ENCODE peak calls at places on chromosomes 6 and 20, in eight cellular contexts. One of them, this sample, is unnamed.

GRCh38 chr6:124679392-124679791 is 282.8 kb upstream of the RNF217 start:
- DNase-seq in tibial artery: no peak
- DNase-seq in fibroblast of lung: peak; percentile 62
- DNase-seq in heart right ventricle: no peak
- DNase-seq in kidney epithelial cell: no peak
- DNase-seq in spleen: no peak
- DNase-seq in left lung: no peak
- DNase-seq in A549: no peak
- DNase-seq in this sample: no peak

GRCh38 chr6:5302220-5302946 is 41.1 kb downstream of the FARS2 start:
- DNase-seq in fibroblast of lung: peak; percentile 5
- DNase-seq in left lung: no peak
- DNase-seq in heart right ventricle: no peak
- DNase-seq in spleen: no peak
- DNase-seq in kidney epithelial cell: no peak
- DNase-seq in tibial artery: no peak
- DNase-seq in A549: no peak
- DNase-seq in this sample: no peak

GRCh38 chr6:8664700-8665099 is 229.4 kb upstream of the SLC35B3 start:
- DNase-seq in tibial artery: no peak
- DNase-seq in A549: no peak
- DNase-seq in heart right ventricle: no peak
- DNase-seq in left lung: no peak
- DNase-seq in spleen: no peak
- DNase-seq in fibroblast of lung: no peak
- DNase-seq in kidney epithelial cell: no peak
- DNase-seq in this sample: no peak

GRCh38 chr20:17614176-17614811 is 44.4 kb downstream of the DSTN start:
- DNase-seq in fibroblast of lung: peak; percentile 33
- DNase-seq in kidney epithelial cell: no peak
- DNase-seq in tibial artery: peak; percentile 83
- DNase-seq in left lung: peak; percentile 29
- DNase-seq in spleen: peak; percentile 77
- DNase-seq in A549: no peak
- DNase-seq in heart right ventricle: peak; percentile 83
- DNase-seq in this sample: no peak

GRCh38 chr20:40276291-40276690 is 412.7 kb downstream of the MAFB start:
- DNase-seq in fibroblast of lung: no peak
- DNase-seq in tibial artery: peak; percentile 69
- DNase-seq in A549: no peak
- DNase-seq in left lung: no peak
- DNase-seq in kidney epithelial cell: no peak
- DNase-seq in spleen: no peak
- DNase-seq in heart right ventricle: no peak
- DNase-seq in this sample: no peak

GRCh38 chr20:3446779-3447178 is 24.0 kb upstream of the ATRN start:
- DNase-seq in spleen: no peak
- DNase-seq in heart right ventricle: no peak
- DNase-seq in kidney epithelial cell: no peak
- DNase-seq in fibroblast of lung: no peak
- DNase-seq in tibial artery: no peak
- DNase-seq in left lung: no peak
- DNase-seq in A549: no peak
- DNase-seq in this sample: no peak

GRCh38 chr6:105424177-105424783 is 21.4 kb upstream of the PREP start:
- DNase-seq in A549: peak; percentile 31
- DNase-seq in spleen: no peak
- DNase-seq in heart right ventricle: peak; percentile 19
- DNase-seq in tibial artery: peak; percentile 28
- DNase-seq in left lung: no peak
- DNase-seq in fibroblast of lung: peak; percentile 42
- DNase-seq in kidney epithelial cell: no peak
- DNase-seq in this sample: no peak

GRCh38 chr6:140174509-140174908 is 800.1 kb upstream of the CITED2 start:
- DNase-seq in A549: peak; percentile 10
- DNase-seq in fibroblast of lung: peak; percentile 95
- DNase-seq in kidney epithelial cell: peak; percentile 51
- DNase-seq in tibial artery: no peak
- DNase-seq in spleen: no peak
- DNase-seq in heart right ventricle: no peak
- DNase-seq in left lung: no peak
- DNase-seq in this sample: peak; percentile 90

GRCh38 chr6:26342106-26342999 is 22.6 kb upstream of the BTN3A2 start:
- DNase-seq in fibroblast of lung: peak; percentile 56
- DNase-seq in A549: no peak
- DNase-seq in spleen: no peak
- DNase-seq in tibial artery: no peak
- DNase-seq in left lung: no peak
- DNase-seq in kidney epithelial cell: no peak
- DNase-seq in heart right ventricle: no peak
- DNase-seq in this sample: no peak

GRCh38 chr20:46220808-46221207 is 87.5 kb downstream of the CDH22 start:
- DNase-seq in spleen: no peak
- DNase-seq in A549: no peak
- DNase-seq in left lung: no peak
- DNase-seq in tibial artery: no peak
- DNase-seq in heart right ventricle: peak; percentile 18
- DNase-seq in kidney epithelial cell: peak; percentile 2
- DNase-seq in fibroblast of lung: no peak
- DNase-seq in this sample: no peak

GRCh38 chr20:56698749-56699148 is 69.6 kb downstream of the TFAP2C start:
- DNase-seq in kidney epithelial cell: no peak
- DNase-seq in left lung: no peak
- DNase-seq in heart right ventricle: no peak
- DNase-seq in fibroblast of lung: no peak
- DNase-seq in tibial artery: no peak
- DNase-seq in A549: no peak
- DNase-seq in spleen: no peak
- DNase-seq in this sample: no peak
- TF ChIP-seq CTCF in kidney epithelial cell: no peak
- TF ChIP-seq CTCF in left lung: no peak
- TF ChIP-seq CTCF in heart right ventricle: no peak
- TF ChIP-seq CTCF in fibroblast of lung: no peak
- TF ChIP-seq CTCF in tibial artery: no peak
- TF ChIP-seq CTCF in A549: no peak
- TF ChIP-seq CTCF in spleen: no peak
- TF ChIP-seq CTCF in this sample: no peak

DNA sequence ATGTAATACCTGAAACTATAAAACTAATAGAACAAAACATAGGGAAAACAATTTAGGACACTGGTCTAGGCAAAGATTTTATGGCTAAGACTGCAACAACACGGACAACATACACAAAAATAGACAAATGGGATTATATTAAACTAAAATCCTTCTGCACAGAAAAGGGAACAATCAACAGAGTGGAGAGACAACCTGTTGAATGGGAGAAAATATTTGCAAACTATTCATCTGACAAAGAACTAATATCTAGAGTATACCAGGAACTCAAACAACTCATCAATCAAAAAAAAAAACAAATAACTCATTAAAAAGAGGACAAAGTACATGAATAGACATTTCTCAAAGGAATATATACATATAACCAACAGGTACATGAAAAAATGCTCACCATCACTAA is 174.5 kb downstream of the FNDC1 start:
- DNase-seq in A549: no peak
- DNase-seq in left lung: no peak
- DNase-seq in spleen: no peak
- DNase-seq in tibial artery: no peak
- DNase-seq in fibroblast of lung: no peak
- DNase-seq in heart right ventricle: no peak
- DNase-seq in kidney epithelial cell: no peak
- DNase-seq in this sample: no peak
- H3K4me3 ChIP-seq in A549: no peak overlapping the region
- H3K4me3 ChIP-seq in left lung: no peak overlapping the region
- H3K4me3 ChIP-seq in spleen: no peak overlapping the region
- H3K4me3 ChIP-seq in tibial artery: no peak overlapping the region
- H3K4me3 ChIP-seq in fibroblast of lung: no peak overlapping the region
- H3K4me3 ChIP-seq in heart right ventricle: no peak overlapping the region
- H3K4me3 ChIP-seq in kidney epithelial cell: no peak overlapping the region
- H3K4me3 ChIP-seq in this sample: no peak overlapping the region

GRCh38 chr20:35523298-35523888 is 6.1 kb downstream of the C20orf173 start:
- DNase-seq in spleen: no peak
- DNase-seq in A549: peak; percentile 76
- DNase-seq in tibial artery: no peak
- DNase-seq in heart right ventricle: no peak
- DNase-seq in fibroblast of lung: no peak
- DNase-seq in kidney epithelial cell: no peak
- DNase-seq in left lung: no peak
- DNase-seq in this sample: no peak
- TF ChIP-seq CTCF in spleen: peak; percentile 22
- TF ChIP-seq CTCF in A549: peak; percentile 23
- TF ChIP-seq CTCF in tibial artery: peak; percentile 23
- TF ChIP-seq CTCF in heart right ventricle: peak; percentile 51
- TF ChIP-seq CTCF in fibroblast of lung: peak; percentile 44
- TF ChIP-seq CTCF in kidney epithelial cell: peak; percentile 42
- TF ChIP-seq CTCF in left lung: peak; percentile 29
- TF ChIP-seq CTCF in this sample: peak; percentile 67

DNA sequence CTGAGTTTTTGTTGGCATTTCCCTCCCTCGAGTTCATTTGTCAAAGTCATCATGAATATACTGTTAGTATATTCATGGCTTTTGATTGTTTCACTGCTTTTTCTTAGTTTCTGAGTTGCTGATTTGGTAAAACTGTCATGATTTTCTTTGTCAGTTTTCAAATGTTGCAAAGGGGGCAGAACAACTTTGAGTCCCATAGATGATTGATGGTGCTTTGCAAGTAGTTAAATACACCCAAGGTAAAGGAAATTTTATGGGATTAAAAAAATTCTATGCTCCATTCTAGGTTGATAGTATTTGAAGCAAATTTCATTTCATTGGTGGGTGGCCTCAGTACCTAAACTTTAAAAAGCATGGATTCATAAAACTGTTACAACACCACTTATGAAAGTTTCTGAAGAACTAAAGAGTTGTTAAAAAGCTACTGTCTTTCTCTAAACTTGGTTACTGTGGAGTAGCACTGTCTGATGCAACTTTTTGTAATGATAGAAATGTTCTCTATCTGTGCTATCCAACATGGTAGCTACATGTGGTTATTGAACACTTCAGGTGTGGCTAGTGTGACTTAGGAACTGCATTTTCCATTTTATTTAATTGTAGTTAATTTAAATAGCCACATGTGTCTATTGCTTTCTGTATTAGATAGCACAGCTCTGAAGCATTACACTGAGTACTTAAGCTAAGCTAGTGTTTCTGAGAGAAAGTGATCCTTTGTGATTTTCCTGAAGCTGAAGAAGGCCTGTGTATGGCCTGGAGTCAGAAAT is 153.6 kb downstream of the ZFAND3 start:
- DNase-seq in A549: no peak
- DNase-seq in heart right ventricle: no peak
- DNase-seq in left lung: no peak
- DNase-seq in spleen: no peak
- DNase-seq in fibroblast of lung: no peak
- DNase-seq in kidney epithelial cell: no peak
- DNase-seq in tibial artery: no peak
- DNase-seq in this sample: no peak
- H3K4me3 ChIP-seq in A549: no peak overlapping the region
- H3K4me3 ChIP-seq in heart right ventricle: no peak overlapping the region
- H3K4me3 ChIP-seq in left lung: no peak overlapping the region
- H3K4me3 ChIP-seq in spleen: no peak overlapping the region
- H3K4me3 ChIP-seq in fibroblast of lung: no peak overlapping the region
- H3K4me3 ChIP-seq in kidney epithelial cell: no peak overlapping the region
- H3K4me3 ChIP-seq in tibial artery: no peak overlapping the region
- H3K4me3 ChIP-seq in this sample: no peak overlapping the region

GRCh38 chr6:53095716-53096115 is 30.5 kb downstream of the FBXO9 start:
- DNase-seq in spleen: no peak
- DNase-seq in left lung: no peak
- DNase-seq in A549: no peak
- DNase-seq in kidney epithelial cell: no peak
- DNase-seq in tibial artery: no peak
- DNase-seq in heart right ventricle: no peak
- DNase-seq in fibroblast of lung: peak; percentile 58
- DNase-seq in this sample: no peak

GRCh38 chr6:53104916-53105315 is 39.7 kb downstream of the FBXO9 start:
- DNase-seq in A549: no peak
- DNase-seq in fibroblast of lung: no peak
- DNase-seq in kidney epithelial cell: no peak
- DNase-seq in tibial artery: no peak
- DNase-seq in spleen: no peak
- DNase-seq in heart right ventricle: no peak
- DNase-seq in left lung: no peak
- DNase-seq in this sample: no peak

GRCh38 chr6:53100561-53100960 is 35.4 kb downstream of the FBXO9 start:
- DNase-seq in heart right ventricle: no peak
- DNase-seq in left lung: no peak
- DNase-seq in tibial artery: no peak
- DNase-seq in spleen: no peak
- DNase-seq in kidney epithelial cell: no peak
- DNase-seq in A549: no peak
- DNase-seq in fibroblast of lung: no peak
- DNase-seq in this sample: no peak

GRCh38 chr6:53103993-53104675 is 38.9 kb downstream of the FBXO9 start:
- DNase-seq in A549: no peak
- DNase-seq in kidney epithelial cell: no peak
- DNase-seq in tibial artery: no peak
- DNase-seq in fibroblast of lung: no peak
- DNase-seq in spleen: no peak
- DNase-seq in heart right ventricle: no peak
- DNase-seq in left lung: no peak
- DNase-seq in this sample: no peak

GRCh38 chr6:53101006-53101405 is 35.8 kb downstream of the FBXO9 start:
- DNase-seq in tibial artery: no peak
- DNase-seq in kidney epithelial cell: no peak
- DNase-seq in A549: no peak
- DNase-seq in left lung: no peak
- DNase-seq in spleen: no peak
- DNase-seq in heart right ventricle: no peak
- DNase-seq in fibroblast of lung: no peak
- DNase-seq in this sample: no peak
- TF ChIP-seq CTCF in tibial artery: no peak
- TF ChIP-seq CTCF in kidney epithelial cell: no peak
- TF ChIP-seq CTCF in A549: no peak
- TF ChIP-seq CTCF in left lung: no peak
- TF ChIP-seq CTCF in spleen: no peak
- TF ChIP-seq CTCF in heart right ventricle: no peak
- TF ChIP-seq CTCF in fibroblast of lung: no peak
- TF ChIP-seq CTCF in this sample: no peak

This sample was measured in HFF-Myc.